ENCODE peak calls at places on chromosomes 2 and 18, in nine cellular contexts. U, Y, I, N, H, K, O, D and E are unnamed samples.
A peak's percentile ranks its signal among the peaks of the same experiment; 100 is the strongest.

GRCh38 chr2:152464853-152465470 is 130.0 kb downstream of the FMNL2 start:
- DNase-seq in U (no peak), Y (no peak), I (no peak), N (no peak), H (no peak), K (no peak), O (no peak), D (no peak), E (no peak)

GRCh38 chr18:63844254-63844653 is 43.3 kb upstream of the SERPINB2 start:
- DNase-seq in U (peak; percentile 3), Y (peak; percentile 60), I (no peak), N (peak; percentile 64), H (no peak), K (no peak), O (peak; percentile 77), D (no peak), E (no peak)

GRCh38 chr18:9867454-9867732 is 18.4 kb upstream of the TXNDC2 start:
- DNase-seq in U (no peak), Y (no peak), I (no peak), N (no peak), H (no peak), K (no peak), O (no peak), D (no peak), E (no peak)

GRCh38 chr2:224570328-224570993 is 14.7 kb downstream of the CUL3 start:
- DNase-seq in U (no peak), Y (no peak), I (no peak), N (peak; percentile 88), H (no peak), K (no peak), O (peak; percentile 58), D (no peak), E (no peak)

GRCh38 chr2:97736608-97737330 is 23.4 kb downstream of the ZAP70 start:
- DNase-seq in U (no peak), Y (no peak), I (no peak), N (no peak), H (no peak), K (no peak), O (no peak), D (no peak), E (no peak)

GRCh38 chr2:241813806-241814570 is 5.0 kb downstream of the NEU4 start:
- DNase-seq in U (no peak), Y (no peak), I (no peak), N (no peak), H (no peak), K (no peak), O (no peak), D (no peak), E (no peak)

GRCh38 chr2:197674546-197674945 is 841 bp downstream of the RFTN2 start:
- DNase-seq in U (no peak), Y (no peak), I (no peak), N (peak; percentile 24), H (no peak), K (no peak), O (peak; percentile 42), D (no peak), E (peak; percentile 8)

GRCh38 chr2:36403675-36404230 is 48.2 kb downstream of the CRIM1 start:
- DNase-seq in U (no peak), Y (no peak), I (no peak), N (peak; percentile 70), H (no peak), K (peak; percentile 70), O (peak; percentile 87), D (peak; percentile 25), E (no peak)

GRCh38 chr2:235968616-235969324 is 199.4 kb downstream of the GBX2 start:
- DNase-seq in U (no peak), Y (peak; percentile 83), I (no peak), N (peak; percentile 15), H (no peak), K (no peak), O (no peak), D (no peak), E (peak; percentile 49)

GRCh38 chr2:222413295-222413911 is 10.9 kb upstream of the SGPP2 start:
- DNase-seq in U (no peak), Y (no peak), I (no peak), N (no peak), H (no peak), K (no peak), O (no peak), D (no peak), E (no peak)

GRCh38 chr2:8582850-8583399 is 98.9 kb upstream of the ID2 start:
- DNase-seq in U (no peak), Y (no peak), I (no peak), N (no peak), H (no peak), K (no peak), O (no peak), D (no peak), E (no peak)

GRCh38 chr2:104849618-104850097 is 4.3 kb upstream of the POU3F3 start:
- DNase-seq in U (peak; percentile 65), Y (peak; percentile 78), I (no peak), N (peak; percentile 60), H (no peak), K (no peak), O (peak; percentile 84), D (peak; percentile 28), E (peak; percentile 89)

GRCh38 chr2:72969706-72970105 is 52.4 kb downstream of the EMX1 start:
- DNase-seq in U (no peak), Y (no peak), I (no peak), N (no peak), H (no peak), K (no peak), O (no peak), D (no peak), E (no peak)

GRCh38 chr18:49691177-49691608 is 122.1 kb downstream of the ACAA2 start:
- DNase-seq in U (no peak), Y (no peak), I (no peak), N (peak; percentile 80), H (no peak), K (peak; percentile 76), O (peak; percentile 71), D (no peak), E (no peak)

GRCh38 chr2:73243884-73244570 is 9.9 kb downstream of the CCT7 start:
- DNase-seq in U (no peak), Y (no peak), I (no peak), N (peak; percentile 80), H (no peak), K (peak; percentile 29), O (peak; percentile 51), D (no peak), E (no peak)

GRCh38 chr18:23912356-23912755 is 102.2 kb upstream of the TTC39C start:
- DNase-seq in U (no peak), Y (no peak), I (no peak), N (no peak), H (no peak), K (no peak), O (peak; percentile 4), D (no peak), E (no peak)

GRCh38 chr2:229714736-229715541 is 584 bp upstream of the DNER start:
- DNase-seq in U (no peak), Y (peak; percentile 76), I (peak; percentile 22), N (peak; percentile 64), H (no peak), K (no peak), O (peak; percentile 79), D (peak; percentile 51), E (peak; percentile 87)